ENCODE peak calls at places on chromosomes 4 and X, in ten cellular contexts. W is NCI-H526; A is endothelial cell; Z is ovary; D is heart left ventricle; M is activated CD8-positive, alpha-beta T cell treated with anti-CD3 and anti-CD28 coated beads, Interleukin-2, amount 10 ng/mL, durations not matched to agents 7 days and 5 days; X is NCI-H1092; V is AG09309; I is skeletal muscle cell; J is Kasumi-1. Q is an unnamed sample.

GRCh38 chr4:46270986-46271596 is 118.8 kb downstream of the GABRA2 start:
- DNase-seq in J (peak), I (no peak), X (no peak), V (no peak), M (no peak), W (peak), A (no peak), D (no peak), Z (no peak), Q (peak)

GRCh38 chrX:142036111-142036510 is 132.4 kb downstream of the MAGEC1 start:
- DNase-seq in D (no peak), W (no peak), V (no peak), M (no peak), I (no peak), J (no peak), A (no peak), X (no peak), Z (no peak), Q (no peak)

GRCh38 chr4:8409271-8410065 is 31.1 kb downstream of the ACOX3 start:
- DNase-seq in J (no peak), W (peak), A (no peak), X (no peak), Z (no peak), D (no peak), M (peak), V (no peak), I (no peak), Q (peak)

GRCh38 chrX:28880136-28880535 is 292.9 kb downstream of the IL1RAPL1 start:
- DNase-seq in V (no peak), I (peak), W (no peak), X (no peak), Z (no peak), A (no peak), D (no peak), M (no peak), J (no peak), Q (no peak)

GRCh38 chrX:34826964-34827363 is 115.6 kb upstream of the FAM47B start:
- DNase-seq in A (no peak), D (no peak), Z (no peak), M (no peak), J (no peak), X (no peak), I (no peak), V (no peak), W (no peak), Q (no peak)

GRCh38 chr4:113404167-113404571 is 354.7 kb downstream of the ANK2 start:
- DNase-seq in W (peak), D (no peak), X (no peak), V (no peak), Z (no peak), I (no peak), M (no peak), A (no peak), J (no peak), Q (no peak)

GRCh38 chrX:110418857-110419249 is 60.2 kb downstream of the RTL9 start:
- DNase-seq in J (no peak), I (peak), X (no peak), V (no peak), A (no peak), D (no peak), Z (no peak), M (no peak), W (peak), Q (peak)

GRCh38 chr4:180695851-180696250 is 1547.4 kb upstream of the TENM3 start:
- DNase-seq in X (no peak), J (no peak), M (no peak), I (peak), W (no peak), A (no peak), Z (no peak), D (no peak), V (no peak), Q (peak)

GRCh38 chrX:56281789-56282188 is 49.6 kb downstream of the KLF8 start:
- DNase-seq in M (peak), X (no peak), I (peak), V (no peak), A (peak), J (peak), D (no peak), Z (no peak), W (peak), Q (peak)

GRCh38 chr4:26173619-26174018 is 147.2 kb upstream of the RBPJ start:
- DNase-seq in X (no peak), A (no peak), Z (no peak), V (no peak), I (peak), D (no peak), M (no peak), J (no peak), W (peak), Q (no peak)

GRCh38 chr4:113069212-113069892 is 19.9 kb downstream of the ANK2 start:
- DNase-seq in Z (no peak), V (no peak), A (no peak), I (peak), D (no peak), M (no peak), X (no peak), J (no peak), W (no peak), Q (peak)

GRCh38 chr4:26779674-26780073 is 81.0 kb upstream of the STIM2 start:
- DNase-seq in J (no peak), D (no peak), W (peak), I (peak), A (no peak), Z (no peak), V (no peak), M (no peak), X (no peak), Q (peak)

GRCh38 chrX:18455384-18455783 is 30.0 kb downstream of the CDKL5 start:
- DNase-seq in Z (no peak), X (no peak), I (no peak), V (no peak), W (no peak), M (no peak), D (no peak), J (no peak), A (no peak), Q (no peak)

GRCh38 chr4:36237366-36238353 is 6.7 kb downstream of the ARAP2 start:
- DNase-seq in V (no peak), W (no peak), X (no peak), I (no peak), Z (no peak), D (no peak), M (peak), A (no peak), J (peak), Q (no peak)

GRCh38 chrX:155819525-155819924 is 61.6 kb upstream of the VAMP7 start:
- DNase-seq in Z (no peak), I (no peak), W (peak), M (no peak), J (no peak), V (no peak), A (no peak), D (no peak), X (no peak), Q (peak)

GRCh38 chr4:683982-684571 is 4.9 kb downstream of the SLC49A3 start:
- DNase-seq in D (peak), X (peak), I (no peak), W (peak), A (peak), M (peak), J (peak), Z (peak), V (no peak), Q (peak)

GRCh38 chr4:14926368-14926767 is 75.9 kb upstream of the CPEB2 start:
- DNase-seq in W (no peak), X (no peak), A (no peak), I (no peak), Z (peak), J (no peak), M (no peak), D (no peak), V (no peak), Q (no peak)

GRCh38 chrX:131734621-131735020 is 190.7 kb downstream of the OR13H1 start:
- DNase-seq in I (no peak), V (peak), W (no peak), D (no peak), J (no peak), A (no peak), M (no peak), X (no peak), Z (peak), Q (no peak)

GRCh38 chr4:92864176-92864575 is 560.4 kb downstream of the GRID2 start:
- DNase-seq in D (no peak), J (no peak), Z (no peak), V (no peak), A (no peak), X (no peak), I (no peak), M (no peak), W (no peak), Q (no peak)

GRCh38 chr4:75686346-75686745 is 13.1 kb upstream of the G3BP2 start:
- DNase-seq in W (no peak), J (no peak), I (no peak), M (peak), A (no peak), X (no peak), Z (no peak), V (no peak), D (no peak), Q (peak)

GRCh38 chrX:48937065-48937907 is 18.5 kb upstream of the PIM2 start:
- DNase-seq in V (no peak), I (no peak), M (peak), Z (no peak), A (no peak), J (peak), X (no peak), D (peak), W (no peak), Q (peak)

GRCh38 chr4:54659213-54660144 is 1.7 kb downstream of the KIT start:
- DNase-seq in A (peak), V (no peak), I (no peak), X (no peak), M (no peak), J (peak), W (peak), D (no peak), Z (peak), Q (no peak)

GRCh38 chr4:61200195-61200990 is at the start of gene ADGRL3:
- DNase-seq in W (peak), V (no peak), X (peak), D (peak), J (peak), M (no peak), I (no peak), A (peak), Z (no peak), Q (peak)

GRCh38 chrX:115988825-115989224 is 181.7 kb upstream of the AGTR2 start:
- DNase-seq in W (peak), X (no peak), Z (no peak), A (no peak), V (no peak), I (no peak), J (peak), D (no peak), M (no peak), Q (peak)

GRCh38 chr4:41734366-41734765 is 14.2 kb downstream of the PHOX2B start:
- DNase-seq in D (no peak), Z (no peak), J (no peak), X (no peak), V (no peak), A (no peak), W (no peak), I (no peak), M (no peak), Q (no peak)

GRCh38 chrX:53714580-53715335 is 28.2 kb upstream of the HUWE1 start:
- DNase-seq in J (peak), Z (no peak), I (peak), V (no peak), X (no peak), W (peak), M (peak), A (no peak), D (no peak), Q (peak)

GRCh38 chr4:168502886-168503285 is 6.0 kb downstream of the PALLD start:
- DNase-seq in I (no peak), X (no peak), M (no peak), Z (no peak), V (no peak), J (no peak), D (no peak), W (peak), A (no peak), Q (no peak)

GRCh38 chr4:126144838-126145237 is 830.1 kb downstream of the FAT4 start:
- DNase-seq in A (no peak), Z (no peak), W (no peak), M (no peak), V (no peak), X (no peak), D (no peak), J (no peak), I (no peak), Q (peak)

GRCh38 chr4:154004450-154004849 is 215.6 kb upstream of the SFRP2 start:
- DNase-seq in I (no peak), D (no peak), A (no peak), X (no peak), Z (no peak), W (no peak), J (no peak), M (no peak), V (no peak), Q (peak)

GRCh38 chr4:40856836-40857362 is 107.1 kb downstream of the NSUN7 start:
- DNase-seq in I (peak), A (peak), J (peak), D (peak), M (peak), W (peak), X (peak), Z (peak), V (no peak), Q (peak)

GRCh38 chrX:7546551-7547080 is 296.4 kb upstream of the VCX start:
- DNase-seq in D (no peak), W (no peak), J (no peak), A (no peak), M (no peak), V (no peak), X (no peak), I (no peak), Z (no peak), Q (no peak)

GRCh38 chr4:139852612-139853269 is 187.1 kb downstream of the MGST2 start:
- DNase-seq in X (no peak), V (no peak), Z (no peak), M (no peak), W (no peak), A (no peak), J (no peak), I (no peak), D (no peak), Q (no peak)

GRCh38 chr4:138241281-138242075 is 671 bp downstream of the SLC7A11 start:
- DNase-seq in A (no peak), J (no peak), M (no peak), I (no peak), V (no peak), Z (no peak), X (no peak), D (no peak), W (peak), Q (peak)